ENCODE peak calls at places on chromosomes 13 and 19, in five cellular contexts. One of them, this sample, is unnamed.

GRCh38 chr13:40812724-40813445 is 23.5 kb downstream of the SLC25A15 start:
- DNase-seq in brain microvascular endothelial cell: peak; percentile 27
- DNase-seq in WERI-Rb-1: no peak
- DNase-seq in transverse colon: no peak
- DNase-seq in testis: no peak
- DNase-seq in this sample: no peak

GRCh38 chr19:48608798-48609263 is 2.3 kb downstream of the SPACA4 start:
- DNase-seq in brain microvascular endothelial cell: peak; percentile 33
- DNase-seq in WERI-Rb-1: peak; percentile 66
- DNase-seq in transverse colon: peak; percentile 68
- DNase-seq in testis: no peak
- DNase-seq in this sample: peak; percentile 66

GRCh38 chr19:32363632-32364031 is 18.2 kb downstream of the ZNF507 start:
- DNase-seq in brain microvascular endothelial cell: no peak
- DNase-seq in WERI-Rb-1: no peak
- DNase-seq in transverse colon: no peak
- DNase-seq in testis: no peak
- DNase-seq in this sample: no peak

GRCh38 chr19:30857966-30858490 is 485.8 kb downstream of the ZNF536 start:
- DNase-seq in brain microvascular endothelial cell: no peak
- DNase-seq in WERI-Rb-1: no peak
- DNase-seq in transverse colon: no peak
- DNase-seq in testis: no peak
- DNase-seq in this sample: no peak

GRCh38 chr13:108155185-108156106 is 59.9 kb downstream of the LIG4 start:
- DNase-seq in brain microvascular endothelial cell: peak; percentile 63
- DNase-seq in WERI-Rb-1: peak; percentile 75
- DNase-seq in transverse colon: peak; percentile 74
- DNase-seq in testis: peak; percentile 80
- DNase-seq in this sample: no peak

GRCh38 chr19:8334458-8335342 is 8.4 kb downstream of the KANK3 start:
- DNase-seq in brain microvascular endothelial cell: no peak
- DNase-seq in WERI-Rb-1: peak; percentile 83
- DNase-seq in transverse colon: peak; percentile 69
- DNase-seq in testis: peak; percentile 63
- DNase-seq in this sample: no peak

GRCh38 chr19:42511340-42511739 is 16.9 kb downstream of the CEACAM1 start:
- DNase-seq in brain microvascular endothelial cell: no peak
- DNase-seq in WERI-Rb-1: no peak
- DNase-seq in transverse colon: no peak
- DNase-seq in testis: no peak
- DNase-seq in this sample: no peak

GRCh38 chr13:32535140-32535539 is 3.5 kb downstream of the N4BP2L2 start:
- DNase-seq in brain microvascular endothelial cell: no peak
- DNase-seq in WERI-Rb-1: no peak
- DNase-seq in transverse colon: no peak
- DNase-seq in testis: no peak
- DNase-seq in this sample: no peak

GRCh38 chr19:15421726-15422260 is 3.0 kb upstream of the AKAP8L start:
- DNase-seq in brain microvascular endothelial cell: no peak
- DNase-seq in WERI-Rb-1: no peak
- DNase-seq in transverse colon: no peak
- DNase-seq in testis: no peak
- DNase-seq in this sample: no peak

GRCh38 chr13:98022210-98022609 is 68.7 kb downstream of the IPO5 start:
- DNase-seq in brain microvascular endothelial cell: peak; percentile 88
- DNase-seq in WERI-Rb-1: no peak
- DNase-seq in transverse colon: no peak
- DNase-seq in testis: peak; percentile 35
- DNase-seq in this sample: no peak

GRCh38 chr19:19420570-19421301 is 15.3 kb downstream of the GATAD2A start:
- DNase-seq in brain microvascular endothelial cell: no peak
- DNase-seq in WERI-Rb-1: no peak
- DNase-seq in transverse colon: no peak
- DNase-seq in testis: no peak
- DNase-seq in this sample: no peak

GRCh38 chr19:39372047-39372802 is 18.7 kb downstream of the PAF1 start:
- DNase-seq in brain microvascular endothelial cell: peak; percentile 75
- DNase-seq in WERI-Rb-1: no peak
- DNase-seq in transverse colon: peak; percentile 57
- DNase-seq in testis: peak; percentile 86
- DNase-seq in this sample: peak; percentile 44

GRCh38 chr13:39784347-39784746 is 128.9 kb downstream of the COG6 start:
- DNase-seq in brain microvascular endothelial cell: no peak
- DNase-seq in WERI-Rb-1: no peak
- DNase-seq in transverse colon: no peak
- DNase-seq in testis: no peak
- DNase-seq in this sample: no peak

GRCh38 chr13:36412736-36413135 is 19.6 kb upstream of the CCNA1 start:
- DNase-seq in brain microvascular endothelial cell: no peak
- DNase-seq in WERI-Rb-1: no peak
- DNase-seq in transverse colon: no peak
- DNase-seq in testis: no peak
- DNase-seq in this sample: no peak

GRCh38 chr13:64912141-64912540 is 2318.0 kb downstream of the PCDH9 start:
- DNase-seq in brain microvascular endothelial cell: peak; percentile 55
- DNase-seq in WERI-Rb-1: no peak
- DNase-seq in transverse colon: no peak
- DNase-seq in testis: no peak
- DNase-seq in this sample: no peak

GRCh38 chr13:110108348-110109139 is 198.4 kb downstream of the COL4A1 start:
- DNase-seq in brain microvascular endothelial cell: peak; percentile 87
- DNase-seq in WERI-Rb-1: peak; percentile 94
- DNase-seq in transverse colon: peak; percentile 59
- DNase-seq in testis: peak; percentile 88
- DNase-seq in this sample: peak; percentile 55

GRCh38 chr19:771332-771785 is 20.4 kb downstream of the MISP start:
- DNase-seq in brain microvascular endothelial cell: peak; percentile 22
- DNase-seq in WERI-Rb-1: peak; percentile 74
- DNase-seq in transverse colon: no peak
- DNase-seq in testis: no peak
- DNase-seq in this sample: no peak

GRCh38 chr19:12815088-12815487 is 8.7 kb downstream of the RNASEH2A start:
- DNase-seq in brain microvascular endothelial cell: no peak
- DNase-seq in WERI-Rb-1: no peak
- DNase-seq in transverse colon: no peak
- DNase-seq in testis: no peak
- DNase-seq in this sample: no peak

GRCh38 chr19:11141937-11142527 is 13.6 kb downstream of the SPC24 start:
- DNase-seq in brain microvascular endothelial cell: no peak
- DNase-seq in WERI-Rb-1: no peak
- DNase-seq in transverse colon: no peak
- DNase-seq in testis: no peak
- DNase-seq in this sample: no peak

GRCh38 chr13:70339738-70340137 is 231.5 kb upstream of the KLHL1 start:
- DNase-seq in brain microvascular endothelial cell: peak; percentile 6
- DNase-seq in WERI-Rb-1: peak; percentile 8
- DNase-seq in transverse colon: no peak
- DNase-seq in testis: peak; percentile 38
- DNase-seq in this sample: no peak

GRCh38 chr13:113952983-113953520 is 20.8 kb downstream of the C13orf46 start:
- DNase-seq in brain microvascular endothelial cell: no peak
- DNase-seq in WERI-Rb-1: no peak
- DNase-seq in transverse colon: no peak
- DNase-seq in testis: no peak
- DNase-seq in this sample: no peak

GRCh38 chr19:2289714-2290435 is 7.9 kb upstream of the PEAK3 start:
- DNase-seq in brain microvascular endothelial cell: no peak
- DNase-seq in WERI-Rb-1: no peak
- DNase-seq in transverse colon: peak; percentile 53
- DNase-seq in testis: no peak
- DNase-seq in this sample: peak; percentile 51

GRCh38 chr19:47019431-47020041 is at the start of gene NPAS1:
- DNase-seq in brain microvascular endothelial cell: no peak
- DNase-seq in WERI-Rb-1: no peak
- DNase-seq in transverse colon: no peak
- DNase-seq in testis: no peak
- DNase-seq in this sample: no peak

GRCh38 chr13:76609643-76610042 is 276.6 kb downstream of the KCTD12 start:
- DNase-seq in brain microvascular endothelial cell: peak; percentile 14
- DNase-seq in WERI-Rb-1: no peak
- DNase-seq in transverse colon: no peak
- DNase-seq in testis: no peak
- DNase-seq in this sample: no peak

GRCh38 chr19:55149078-55150003 is at the start of gene TNNT1:
- DNase-seq in brain microvascular endothelial cell: no peak
- DNase-seq in WERI-Rb-1: no peak
- DNase-seq in transverse colon: no peak
- DNase-seq in testis: no peak
- DNase-seq in this sample: no peak

GRCh38 chr13:97307882-97308624 is 85.9 kb downstream of the MBNL2 start:
- DNase-seq in brain microvascular endothelial cell: peak; percentile 53
- DNase-seq in WERI-Rb-1: no peak
- DNase-seq in transverse colon: no peak
- DNase-seq in testis: peak; percentile 70
- DNase-seq in this sample: no peak

GRCh38 chr13:105721056-105721455 is 814.4 kb downstream of the EFNB2 start:
- DNase-seq in brain microvascular endothelial cell: peak; percentile 53
- DNase-seq in WERI-Rb-1: no peak
- DNase-seq in transverse colon: no peak
- DNase-seq in testis: no peak
- DNase-seq in this sample: no peak

This sample was measured in left colon.